ENCODE peak calls at places on chromosomes 6 and 20, in seven cellular contexts. O, P, A, X, H, W and D are unnamed samples.

GRCh38 chr20:25399038-25399430 is 8.4 kb upstream of the ABHD12 start:
- DNase-seq in H (peak), O (peak), X (peak), A (peak), W (no peak), P (no peak), D (peak)

GRCh38 chr6:80197474-80197873 is 91.0 kb downstream of the BCKDHB start:
- DNase-seq in W (no peak), H (no peak), A (no peak), O (no peak), X (peak), P (no peak), D (no peak)

GRCh38 chr20:50070361-50070760 is 42.6 kb downstream of the UBE2V1 start:
- DNase-seq in O (no peak), A (peak), X (no peak), P (no peak), H (no peak), W (peak), D (no peak)

GRCh38 chr6:166862287-166862977 is 93.9 kb downstream of the RNASET2 start:
- DNase-seq in A (no peak), H (peak), O (peak), W (no peak), X (no peak), P (no peak), D (no peak)

GRCh38 chr20:38395165-38395564 is 40.0 kb downstream of the SNHG17 start:
- DNase-seq in H (peak), A (no peak), X (no peak), O (no peak), W (peak), P (no peak), D (no peak)

GRCh38 chr6:144129469-144129868 is 20.8 kb upstream of the STX11 start:
- DNase-seq in O (no peak), X (no peak), W (no peak), P (no peak), H (no peak), A (no peak), D (no peak)

GRCh38 chr6:148760568-148761531 is 14.0 kb downstream of the UST start:
- DNase-seq in O (peak), H (peak), P (peak), W (peak), X (no peak), A (peak), D (no peak)

GRCh38 chr20:57526067-57526884 is 1.3 kb upstream of the CTCFL start:
- DNase-seq in A (peak), P (no peak), O (no peak), H (peak), X (no peak), W (no peak), D (no peak)

GRCh38 chr20:49938173-49939163 is 2.3 kb downstream of the RNF114 start:
- DNase-seq in P (peak), A (no peak), X (peak), H (no peak), W (peak), O (peak), D (no peak)

GRCh38 chr20:47973519-47974233 is 188.4 kb upstream of the SULF2 start:
- DNase-seq in O (no peak), H (peak), A (no peak), W (no peak), P (peak), X (peak), D (no peak)

GRCh38 chr20:38460040-38460623 is 12.5 kb upstream of the RALGAPB start:
- DNase-seq in H (no peak), O (peak), X (peak), A (no peak), P (no peak), W (no peak), D (peak)

GRCh38 chr6:106360410-106360988 is at the start of gene CRYBG1:
- DNase-seq in W (peak), O (peak), P (peak), A (peak), X (peak), H (peak), D (peak)

GRCh38 chr6:27242589-27243265 is 4.8 kb upstream of the PRSS16 start:
- DNase-seq in A (peak), W (no peak), X (no peak), P (no peak), H (no peak), O (no peak), D (no peak)

GRCh38 chr6:29667158-29667557 is 10.3 kb downstream of the MOG start:
- DNase-seq in O (no peak), H (peak), P (no peak), X (no peak), W (no peak), A (no peak), D (no peak)

GRCh38 chr6:52537001-52537753 is 39.7 kb downstream of the TRAM2 start:
- DNase-seq in A (peak), O (no peak), H (no peak), P (no peak), X (no peak), W (no peak), D (peak)

GRCh38 chr6:50853924-50854323 is 35.3 kb downstream of the TFAP2B start:
- DNase-seq in X (no peak), A (no peak), H (no peak), P (no peak), O (no peak), W (no peak), D (no peak)

GRCh38 chr20:959996-960615 is 42.0 kb downstream of the RSPO4 start:
- DNase-seq in H (no peak), P (no peak), X (no peak), A (no peak), O (no peak), W (no peak), D (no peak)

GRCh38 chr6:130655586-130655985 is 171.6 kb upstream of the SMLR1 start:
- DNase-seq in W (no peak), H (no peak), O (no peak), A (no peak), X (no peak), P (no peak), D (no peak)

DNA sequence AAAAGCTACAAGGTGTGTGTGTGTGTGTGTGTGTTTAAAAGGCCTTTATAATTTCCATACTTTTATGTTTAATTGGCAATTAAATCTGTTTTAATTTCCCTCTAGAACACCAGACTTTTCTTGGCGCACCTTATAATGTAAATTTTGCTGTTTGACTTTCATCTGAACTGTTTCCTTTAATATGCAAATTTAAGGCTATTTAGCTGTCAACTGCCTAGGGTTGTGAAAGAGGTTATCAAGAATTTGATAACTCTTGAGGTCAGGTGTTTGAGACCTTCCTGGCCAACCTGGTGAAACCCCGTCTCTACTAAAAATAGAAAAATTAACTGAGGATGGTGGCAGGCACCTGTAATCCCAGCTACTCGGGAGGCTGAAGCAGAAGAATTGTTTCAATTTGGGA is 4.0 kb upstream of the LHFPL5 start:
- DNase-seq in O (no peak), W (no peak), P (no peak), A (no peak), H (no peak), X (no peak), D (no peak)
- TF ChIP-seq CTCF in O (no peak), W (no peak), P (no peak), A (no peak), H (no peak), X (no peak), D (no peak)

DNA sequence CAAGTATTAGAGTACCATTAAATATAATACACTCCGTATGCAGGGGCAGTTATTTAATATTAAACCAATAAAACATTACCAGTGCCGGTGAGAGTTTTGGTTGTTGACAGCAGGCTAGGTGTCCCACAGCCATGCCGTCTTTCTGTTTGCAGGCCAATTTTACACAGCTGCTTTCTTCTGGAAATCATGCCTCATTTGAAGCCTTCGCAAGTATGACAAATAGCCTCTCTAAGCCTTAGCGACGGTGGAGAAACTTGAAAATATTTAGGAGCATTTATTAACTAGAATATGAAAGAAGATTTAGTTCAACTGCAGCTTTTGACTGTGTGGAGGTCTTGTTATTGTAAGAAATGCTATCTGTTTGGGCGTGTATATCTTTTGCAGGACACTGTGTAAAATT is 226.0 kb downstream of the BMP2 start:
- DNase-seq in P (no peak), A (no peak), H (no peak), W (no peak), O (no peak), X (no peak), D (no peak)
- H3K27ac ChIP-seq in P (no peak), A (no peak), H (no peak), W (no peak), O (peak), X (no peak), D (no peak)

GRCh38 chr6:163457637-163458561 is 43.4 kb downstream of the QKI start:
- DNase-seq in W (no peak), X (no peak), A (no peak), P (peak), H (no peak), O (peak), D (peak)
- TF ChIP-seq CTCF in W (no peak), X (no peak), A (no peak), P (no peak), H (no peak), O (no peak), D (no peak)

DNA sequence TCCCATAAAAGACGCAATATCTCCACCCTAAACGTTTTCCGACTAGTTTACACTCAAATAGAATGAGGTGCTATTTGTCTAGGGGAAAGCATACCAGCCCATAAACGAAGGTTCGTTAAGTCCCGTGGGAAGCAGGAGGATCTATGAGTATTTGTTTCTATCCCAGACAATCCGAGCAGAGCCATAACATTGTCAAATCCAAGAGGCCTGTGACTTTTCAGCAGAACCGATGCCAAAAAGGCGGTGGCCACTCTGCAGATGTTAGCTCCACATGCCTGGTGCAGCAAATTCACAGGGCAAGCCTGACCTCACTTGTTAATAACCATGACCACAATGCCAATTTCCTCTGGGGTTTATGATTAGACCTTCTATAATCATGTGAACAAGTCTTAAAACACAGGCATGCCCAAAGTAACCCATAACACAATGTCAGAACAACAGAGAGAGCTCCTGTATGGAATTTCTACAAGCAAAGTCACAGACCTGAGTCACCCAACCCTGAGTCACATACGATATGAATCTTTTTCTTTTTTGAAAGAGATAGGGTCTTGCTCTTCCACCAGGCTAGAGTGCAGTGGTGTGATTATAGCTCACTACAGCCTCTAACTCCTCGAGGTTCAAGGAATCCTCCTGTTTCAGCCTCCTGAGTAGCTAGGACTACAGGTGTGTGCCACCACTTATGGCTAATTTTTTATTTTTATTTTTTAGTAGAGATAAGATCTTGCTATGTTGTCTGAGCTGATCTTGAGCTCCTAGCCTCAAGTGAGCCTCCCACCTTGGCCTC is 123.3 kb downstream of the KIF13A start:
- DNase-seq in H (no peak), W (no peak), P (peak), A (no peak), X (no peak), O (no peak), D (peak)
- H3K27ac ChIP-seq in H (no peak), W (no peak), P (peak), A (no peak), X (no peak), O (peak), D (peak)

GRCh38 chr20:9966966-9967365 is 67.8 kb upstream of the ANKEF1 start:
- DNase-seq in A (no peak), O (no peak), H (no peak), P (no peak), X (no peak), W (no peak), D (peak)
- TF ChIP-seq CTCF in A (peak), O (peak), H (peak), P (no peak), X (no peak), W (no peak), D (no peak)